ENCODE peak calls at places on chromosomes 3 and 15, in nine cellular contexts. G is M059J, C is GM23248, Z is smooth muscle cell of the brain vasculature, J is B cell, H is memory B cell, D is AG09319, T is DMS79, L is T-helper 2 cell. E is an unnamed sample.
A peak's percentile ranks its signal among the peaks of the same experiment; 100 is the strongest.

GRCh38 chr3:37183976-37184375 is 9.6 kb upstream of the LRRFIP2 start:
- DNase-seq in D (no peak), L (no peak), H (no peak), J (no peak), T (no peak), G (peak; percentile 59), Z (no peak), C (peak; percentile 80), E (no peak)

GRCh38 chr3:193929373-193929772 is 206.6 kb upstream of the HES1 start:
- DNase-seq in L (no peak), G (no peak), J (no peak), C (no peak), D (no peak), Z (no peak), H (no peak), T (no peak), E (no peak)

GRCh38 chr3:20321391-20322047 is 135.5 kb upstream of the SGO1 start:
- DNase-seq in D (no peak), G (no peak), J (no peak), C (no peak), Z (no peak), T (no peak), H (no peak), L (no peak), E (no peak)

GRCh38 chr3:16512435-16513140 is 911 bp downstream of the RFTN1 start:
- DNase-seq in J (peak; percentile 83), L (peak; percentile 38), G (no peak), C (peak; percentile 76), T (no peak), H (peak; percentile 46), Z (peak; percentile 24), D (no peak), E (no peak)

GRCh38 chr3:108472011-108472591 is 38.3 kb downstream of the MYH15 start:
- DNase-seq in J (no peak), D (peak; percentile 54), Z (peak; percentile 40), C (peak; percentile 93), G (peak; percentile 94), L (no peak), H (no peak), T (no peak), E (no peak)

GRCh38 chr3:38343797-38344594 is 2.6 kb upstream of the XYLB start:
- DNase-seq in Z (no peak), D (no peak), J (no peak), H (no peak), L (no peak), C (no peak), T (no peak), G (peak; percentile 18), E (no peak)

GRCh38 chr3:25534007-25534406 is 105.9 kb downstream of the RARB start:
- DNase-seq in T (no peak), D (no peak), H (no peak), G (no peak), L (no peak), Z (no peak), J (no peak), C (no peak), E (no peak)

GRCh38 chr3:26920579-26920978 is 298.0 kb downstream of the LRRC3B start:
- DNase-seq in H (no peak), C (no peak), Z (no peak), G (no peak), T (no peak), D (no peak), J (no peak), L (no peak), E (no peak)

GRCh38 chr3:141542202-141542959 is 55.6 kb downstream of the RASA2 start:
- DNase-seq in Z (no peak), T (no peak), H (no peak), G (no peak), J (no peak), D (no peak), L (no peak), C (no peak), E (no peak)

GRCh38 chr3:9750556-9751411 is 1.0 kb downstream of the OGG1 start:
- DNase-seq in Z (no peak), C (peak; percentile 64), L (no peak), T (no peak), J (no peak), G (peak; percentile 22), H (no peak), D (no peak), E (no peak)

GRCh38 chr3:10116138-10116460 is 624 bp downstream of the BRK1 start:
- DNase-seq in H (no peak), C (peak; percentile 72), Z (peak; percentile 0), G (peak; percentile 61), D (no peak), T (no peak), L (no peak), J (no peak), E (no peak)

GRCh38 chr15:25789206-25789605 is 73.9 kb downstream of the ATP10A start:
- DNase-seq in J (no peak), T (no peak), C (peak; percentile 78), G (no peak), H (no peak), D (no peak), Z (no peak), L (no peak), E (no peak)